ENCODE peak calls at places on chromosomes 12 and 14, in ten cellular contexts. One of them, this sample, is unnamed.
A peak's percentile ranks its signal among the peaks of the same experiment; 100 is the strongest.

GRCh38 chr14:25044299-25044698 is 5.6 kb downstream of the STXBP6 start:
- DNase-seq in left lung: no peak
- DNase-seq in RPMI8226: no peak
- DNase-seq in RCC 7860: no peak
- DNase-seq in A172: no peak
- DNase-seq in Daoy: no peak
- DNase-seq in LoVo: no peak
- DNase-seq in RKO: no peak
- DNase-seq in HFF-Myc: no peak
- DNase-seq in Kasumi-1: no peak
- DNase-seq in this sample: no peak

GRCh38 chr14:57061009-57061711 is 207.5 kb downstream of the EXOC5 start:
- DNase-seq in left lung: no peak
- DNase-seq in RPMI8226: no peak
- DNase-seq in RCC 7860: no peak
- DNase-seq in A172: no peak
- DNase-seq in Daoy: peak; percentile 11
- DNase-seq in LoVo: no peak
- DNase-seq in RKO: peak; percentile 8
- DNase-seq in HFF-Myc: no peak
- DNase-seq in Kasumi-1: no peak
- DNase-seq in this sample: no peak

GRCh38 chr14:35365130-35366047 is 39.2 kb downstream of the NFKBIA start:
- DNase-seq in left lung: peak; percentile 89
- DNase-seq in RPMI8226: peak; percentile 63
- DNase-seq in RCC 7860: peak; percentile 90
- DNase-seq in A172: peak; percentile 82
- DNase-seq in Daoy: peak; percentile 95
- DNase-seq in LoVo: peak; percentile 86
- DNase-seq in RKO: peak; percentile 94
- DNase-seq in HFF-Myc: no peak
- DNase-seq in Kasumi-1: peak; percentile 64
- DNase-seq in this sample: no peak

GRCh38 chr14:102408729-102409128 is 46.0 kb downstream of the TECPR2 start:
- DNase-seq in left lung: no peak
- DNase-seq in RPMI8226: no peak
- DNase-seq in RCC 7860: no peak
- DNase-seq in A172: peak; percentile 13
- DNase-seq in Daoy: no peak
- DNase-seq in LoVo: no peak
- DNase-seq in RKO: peak; percentile 9
- DNase-seq in HFF-Myc: no peak
- DNase-seq in Kasumi-1: no peak
- DNase-seq in this sample: no peak

GRCh38 chr12:117685115-117685926 is 283.5 kb downstream of the KSR2 start:
- DNase-seq in left lung: peak; percentile 39
- DNase-seq in RPMI8226: peak; percentile 15
- DNase-seq in RCC 7860: peak; percentile 91
- DNase-seq in A172: peak; percentile 98
- DNase-seq in Daoy: peak; percentile 95
- DNase-seq in LoVo: peak; percentile 42
- DNase-seq in RKO: peak; percentile 3
- DNase-seq in HFF-Myc: peak; percentile 65
- DNase-seq in Kasumi-1: no peak
- DNase-seq in this sample: no peak

GRCh38 chr12:28191690-28192089 is 1.4 kb downstream of the CCDC91 start:
- DNase-seq in left lung: no peak
- DNase-seq in RPMI8226: no peak
- DNase-seq in RCC 7860: peak; percentile 8
- DNase-seq in A172: no peak
- DNase-seq in Daoy: peak; percentile 15
- DNase-seq in LoVo: peak; percentile 20
- DNase-seq in RKO: peak; percentile 26
- DNase-seq in HFF-Myc: no peak
- DNase-seq in Kasumi-1: no peak
- DNase-seq in this sample: no peak

GRCh38 chr12:7321624-7322023 is 17.8 kb downstream of the ACSM4 start:
- DNase-seq in left lung: no peak
- DNase-seq in RPMI8226: no peak
- DNase-seq in RCC 7860: no peak
- DNase-seq in A172: no peak
- DNase-seq in Daoy: no peak
- DNase-seq in LoVo: no peak
- DNase-seq in RKO: no peak
- DNase-seq in HFF-Myc: no peak
- DNase-seq in Kasumi-1: no peak
- DNase-seq in this sample: no peak

GRCh38 chr14:99633913-99634312 is 11.0 kb upstream of the HHIPL1 start:
- DNase-seq in left lung: no peak
- DNase-seq in RPMI8226: no peak
- DNase-seq in RCC 7860: no peak
- DNase-seq in A172: no peak
- DNase-seq in Daoy: no peak
- DNase-seq in LoVo: no peak
- DNase-seq in RKO: no peak
- DNase-seq in HFF-Myc: no peak
- DNase-seq in Kasumi-1: no peak
- DNase-seq in this sample: no peak

GRCh38 chr12:10365716-10366433 is 24.0 kb downstream of the KLRK1 start:
- DNase-seq in left lung: no peak
- DNase-seq in RPMI8226: no peak
- DNase-seq in RCC 7860: no peak
- DNase-seq in A172: no peak
- DNase-seq in Daoy: no peak
- DNase-seq in LoVo: peak; percentile 37
- DNase-seq in RKO: peak; percentile 32
- DNase-seq in HFF-Myc: no peak
- DNase-seq in Kasumi-1: no peak
- DNase-seq in this sample: no peak

GRCh38 chr14:90976076-90976475 is 84.4 kb downstream of the RPS6KA5 start:
- DNase-seq in left lung: no peak
- DNase-seq in RPMI8226: no peak
- DNase-seq in RCC 7860: no peak
- DNase-seq in A172: no peak
- DNase-seq in Daoy: no peak
- DNase-seq in LoVo: peak; percentile 57
- DNase-seq in RKO: no peak
- DNase-seq in HFF-Myc: no peak
- DNase-seq in Kasumi-1: no peak
- DNase-seq in this sample: no peak

GRCh38 chr12:104957388-104958008 is 592 bp downstream of the SLC41A2 start:
- DNase-seq in left lung: no peak
- DNase-seq in RPMI8226: peak; percentile 41
- DNase-seq in RCC 7860: no peak
- DNase-seq in A172: no peak
- DNase-seq in Daoy: peak; percentile 44
- DNase-seq in LoVo: peak; percentile 44
- DNase-seq in RKO: peak; percentile 21
- DNase-seq in HFF-Myc: no peak
- DNase-seq in Kasumi-1: no peak
- DNase-seq in this sample: no peak

This sample was measured in hypothalamus.